ENCODE peak calls at places on chromosomes 12 and 14, in seven cellular contexts. P is upper lobe of left lung; I is PC-3; S is left lung; D is stimulated activated naive CD8-positive, alpha-beta T cell treated with anti-CD3 and anti-CD28 coated beads, Interleukin-15, amount 100 ng/mL, for 72 hours; F is esophagus mucosa; U is RWPE2. W is an unnamed sample.
A peak's percentile ranks its signal among the peaks of the same experiment; 100 is the strongest.

GRCh38 chr12:128603573-128604120 is 220.1 kb downstream of the SLC15A4 start:
- ATAC-seq in F (no peak), D (no peak), U (no peak), I (no peak), P (no peak), S (no peak), W (no peak)

GRCh38 chr12:116332705-116333380 is 55.4 kb upstream of the MED13L start:
- ATAC-seq in S (peak; percentile 87), P (no peak), D (no peak), I (no peak), U (no peak), F (peak; percentile 78), W (no peak)

GRCh38 chr14:88199882-88200281 is 123.2 kb downstream of the KCNK10 start:
- ATAC-seq in F (no peak), P (no peak), I (no peak), S (no peak), D (no peak), U (no peak), W (no peak)

GRCh38 chr12:113103756-113104450 is 31.7 kb downstream of the RASAL1 start:
- ATAC-seq in D (peak; percentile 93), P (no peak), I (peak; percentile 72), U (peak; percentile 71), F (peak; percentile 70), S (peak; percentile 92), W (peak; percentile 77)

GRCh38 chr12:64946132-64946829 is 121.8 kb downstream of the TBC1D30 start:
- ATAC-seq in U (no peak), I (peak; percentile 84), S (peak; percentile 56), F (peak; percentile 20), D (no peak), P (peak; percentile 29), W (no peak)

GRCh38 chr12:116206828-116207227 is 70.7 kb downstream of the MED13L start:
- ATAC-seq in F (no peak), S (no peak), P (no peak), I (no peak), D (peak; percentile 39), U (no peak), W (no peak)

GRCh38 chr14:67746927-67747326 is 45.2 kb downstream of the RDH12 start:
- ATAC-seq in S (no peak), U (no peak), I (no peak), F (no peak), P (no peak), D (peak; percentile 83), W (peak; percentile 43)

GRCh38 chr12:24705741-24706358 is 243.1 kb downstream of the BCAT1 start:
- ATAC-seq in D (no peak), F (no peak), P (peak; percentile 64), I (no peak), U (no peak), S (no peak), W (peak; percentile 97)

GRCh38 chr12:132858727-132859266 is 28.6 kb downstream of the CHFR start:
- ATAC-seq in D (no peak), U (no peak), P (no peak), I (peak; percentile 54), S (peak; percentile 53), F (peak; percentile 98), W (no peak)

GRCh38 chr12:58479403-58479802 is 440.9 kb downstream of the LRIG3 start:
- ATAC-seq in U (no peak), S (no peak), F (no peak), P (no peak), D (no peak), I (no peak), W (no peak)

GRCh38 chr14:90608925-90609324 is 207.3 kb downstream of the TTC7B start:
- ATAC-seq in D (no peak), F (no peak), U (no peak), I (no peak), S (no peak), P (peak; percentile 57), W (peak; percentile 56)

GRCh38 chr12:72547593-72547992 is 275.4 kb downstream of the TRHDE start:
- ATAC-seq in D (no peak), F (no peak), S (no peak), I (peak; percentile 31), P (no peak), U (no peak), W (no peak)

GRCh38 chr12:132009336-132009859 is 59.7 kb downstream of the EP400 start:
- ATAC-seq in U (no peak), F (no peak), P (no peak), D (no peak), I (no peak), S (no peak), W (no peak)

GRCh38 chr12:53179694-53180269 is 740 bp upstream of the ZNF740 start:
- ATAC-seq in U (peak; percentile 11), P (peak; percentile 31), I (peak; percentile 25), D (peak; percentile 17), S (peak; percentile 23), F (peak; percentile 18), W (peak; percentile 31)

GRCh38 chr12:96359328-96359727 is 40.9 kb downstream of the CDK17 start:
- ATAC-seq in F (no peak), S (peak; percentile 35), I (peak; percentile 21), P (no peak), U (no peak), D (peak; percentile 48), W (no peak)

GRCh38 chr14:105879503-105879866 is 353.1 kb downstream of the TMEM121 start:
- ATAC-seq in S (no peak), P (no peak), D (no peak), I (no peak), F (no peak), U (no peak), W (no peak)

GRCh38 chr14:22140623-22141022 is 448.4 kb downstream of the DAD1 start:
- ATAC-seq in F (no peak), S (no peak), U (no peak), D (no peak), I (no peak), P (no peak), W (no peak)

GRCh38 chr12:123000578-123000977 is 20.1 kb downstream of the ARL6IP4 start:
- ATAC-seq in S (no peak), D (no peak), I (no peak), P (no peak), U (no peak), F (no peak), W (no peak)

GRCh38 chr14:96126339-96126770 is 78.3 kb upstream of the BDKRB2 start:
- ATAC-seq in U (no peak), I (no peak), F (peak; percentile 24), P (peak; percentile 44), S (peak; percentile 35), D (peak; percentile 91), W (no peak)

GRCh38 chr12:82434392-82434911 is 76.1 kb downstream of the METTL25 start:
- ATAC-seq in P (no peak), I (no peak), D (no peak), U (no peak), F (no peak), S (no peak), W (no peak)

GRCh38 chr14:65533736-65534404 is 121.3 kb downstream of the FUT8 start:
- ATAC-seq in F (no peak), D (no peak), I (peak; percentile 35), U (no peak), S (peak; percentile 53), P (no peak), W (no peak)

GRCh38 chr12:53474077-53474476 is 22.2 kb downstream of the PCBP2 start:
- ATAC-seq in D (no peak), P (no peak), U (no peak), S (no peak), F (no peak), I (no peak), W (no peak)

GRCh38 chr12:96211989-96212388 is 17.8 kb downstream of the ELK3 start:
- ATAC-seq in P (no peak), F (no peak), S (no peak), I (no peak), U (no peak), D (no peak), W (no peak)

GRCh38 chr12:125124320-125124966 is 59.2 kb downstream of the AACS start:
- ATAC-seq in S (peak; percentile 83), D (no peak), F (peak; percentile 70), I (peak; percentile 85), U (peak; percentile 93), P (peak; percentile 32), W (no peak)

GRCh38 chr14:74619672-74620131 is 7.7 kb upstream of the LTBP2 start:
- ATAC-seq in U (peak; percentile 48), D (no peak), F (peak; percentile 3), P (peak; percentile 92), I (peak; percentile 18), S (peak; percentile 62), W (no peak)

GRCh38 chr12:14314801-14315200 is 50.7 kb upstream of the ATF7IP start:
- ATAC-seq in F (peak; percentile 40), I (no peak), D (no peak), U (no peak), P (peak; percentile 60), S (peak; percentile 47), W (peak; percentile 85)

GRCh38 chr12:25730489-25731349 is 177.6 kb upstream of the LMNTD1 start:
- ATAC-seq in I (no peak), D (peak; percentile 55), P (no peak), F (no peak), U (no peak), S (no peak), W (peak; percentile 53)

GRCh38 chr12:132711169-132711843 is 664 bp downstream of the PGAM5 start:
- ATAC-seq in I (peak; percentile 9), F (no peak), S (peak; percentile 2), P (peak; percentile 35), D (peak; percentile 40), U (peak; percentile 7), W (peak; percentile 41)

W was measured in stimulated activated memory B cell treated with anti-CD40 and anti-IgM and Interleukin-4, amounts not matched to agents 10 μg/mL and 1 μg/mL and 100 μg/mL, for 72 hours.